ENCODE peak calls at places on chromosomes 3 and 15, in six cellular contexts. One of them, this sample, is unnamed.

GRCh38 chr15:53833134-53833624 is 73.7 kb upstream of the WDR72 start:
- DNase-seq in stomach: peak; percentile 41
- DNase-seq in heart left ventricle: no peak
- DNase-seq in pancreas: no peak
- DNase-seq in mesendoderm: peak; percentile 50
- DNase-seq in CD4-positive, alpha-beta T cell: no peak
- DNase-seq in this sample: no peak

GRCh38 chr3:13391308-13391707 is 28.8 kb downstream of the NUP210 start:
- DNase-seq in pancreas: no peak
- DNase-seq in heart left ventricle: no peak
- DNase-seq in mesendoderm: no peak
- DNase-seq in CD4-positive, alpha-beta T cell: peak; percentile 26
- DNase-seq in stomach: no peak
- DNase-seq in this sample: no peak

GRCh38 chr3:171614318-171614967 is 154.2 kb upstream of the TNIK start:
- DNase-seq in mesendoderm: peak; percentile 67
- DNase-seq in pancreas: no peak
- DNase-seq in heart left ventricle: peak; percentile 61
- DNase-seq in CD4-positive, alpha-beta T cell: no peak
- DNase-seq in stomach: no peak
- DNase-seq in this sample: peak; percentile 58

GRCh38 chr3:45125550-45126026 is 20.6 kb downstream of the CDCP1 start:
- DNase-seq in stomach: peak; percentile 87
- DNase-seq in pancreas: peak; percentile 62
- DNase-seq in heart left ventricle: no peak
- DNase-seq in CD4-positive, alpha-beta T cell: no peak
- DNase-seq in mesendoderm: no peak
- DNase-seq in this sample: no peak

GRCh38 chr3:137761563-137762503 is 2.3 kb upstream of the SOX14 start:
- DNase-seq in mesendoderm: peak; percentile 43
- DNase-seq in CD4-positive, alpha-beta T cell: no peak
- DNase-seq in stomach: no peak
- DNase-seq in pancreas: peak; percentile 75
- DNase-seq in heart left ventricle: no peak
- DNase-seq in this sample: no peak

GRCh38 chr3:169085827-169086226 is 577.7 kb downstream of the MECOM start:
- DNase-seq in heart left ventricle: no peak
- DNase-seq in stomach: no peak
- DNase-seq in pancreas: no peak
- DNase-seq in CD4-positive, alpha-beta T cell: no peak
- DNase-seq in mesendoderm: peak; percentile 70
- DNase-seq in this sample: no peak

GRCh38 chr3:126197854-126198584 is 17.6 kb upstream of the ALDH1L1 start:
- DNase-seq in CD4-positive, alpha-beta T cell: peak; percentile 27
- DNase-seq in heart left ventricle: peak; percentile 76
- DNase-seq in mesendoderm: peak; percentile 86
- DNase-seq in stomach: peak; percentile 65
- DNase-seq in pancreas: no peak
- DNase-seq in this sample: no peak

GRCh38 chr3:99928758-99929408 is 111.2 kb downstream of the CMSS1 start:
- DNase-seq in stomach: no peak
- DNase-seq in CD4-positive, alpha-beta T cell: no peak
- DNase-seq in pancreas: no peak
- DNase-seq in mesendoderm: no peak
- DNase-seq in heart left ventricle: no peak
- DNase-seq in this sample: no peak

GRCh38 chr3:172357850-172358754 is 90.2 kb downstream of the GHSR start:
- DNase-seq in CD4-positive, alpha-beta T cell: no peak
- DNase-seq in heart left ventricle: no peak
- DNase-seq in mesendoderm: no peak
- DNase-seq in pancreas: no peak
- DNase-seq in stomach: no peak
- DNase-seq in this sample: no peak

GRCh38 chr3:53238051-53238850 is 17.6 kb downstream of the TKT start:
- DNase-seq in pancreas: no peak
- DNase-seq in stomach: peak; percentile 51
- DNase-seq in heart left ventricle: no peak
- DNase-seq in mesendoderm: no peak
- DNase-seq in CD4-positive, alpha-beta T cell: no peak
- DNase-seq in this sample: no peak

GRCh38 chr3:62184559-62184958 is 188.8 kb downstream of the FEZF2 start:
- DNase-seq in heart left ventricle: no peak
- DNase-seq in pancreas: no peak
- DNase-seq in CD4-positive, alpha-beta T cell: no peak
- DNase-seq in mesendoderm: peak; percentile 59
- DNase-seq in stomach: no peak
- DNase-seq in this sample: no peak

GRCh38 chr3:47315069-47315647 is 32.4 kb downstream of the KLHL18 start:
- DNase-seq in stomach: no peak
- DNase-seq in CD4-positive, alpha-beta T cell: no peak
- DNase-seq in heart left ventricle: no peak
- DNase-seq in pancreas: no peak
- DNase-seq in mesendoderm: peak; percentile 10
- DNase-seq in this sample: peak; percentile 21

GRCh38 chr3:42658091-42658770 is 4.7 kb downstream of the ZBTB47 start:
- DNase-seq in heart left ventricle: no peak
- DNase-seq in mesendoderm: no peak
- DNase-seq in stomach: no peak
- DNase-seq in pancreas: peak; percentile 54
- DNase-seq in CD4-positive, alpha-beta T cell: no peak
- DNase-seq in this sample: no peak

GRCh38 chr15:53739651-53740050 is 19.8 kb downstream of the WDR72 start:
- DNase-seq in pancreas: no peak
- DNase-seq in heart left ventricle: no peak
- DNase-seq in CD4-positive, alpha-beta T cell: no peak
- DNase-seq in stomach: no peak
- DNase-seq in mesendoderm: no peak
- DNase-seq in this sample: no peak

GRCh38 chr3:120448707-120449650 is 1.8 kb downstream of the FSTL1 start:
- DNase-seq in heart left ventricle: no peak
- DNase-seq in stomach: no peak
- DNase-seq in mesendoderm: peak; percentile 96
- DNase-seq in CD4-positive, alpha-beta T cell: no peak
- DNase-seq in pancreas: no peak
- DNase-seq in this sample: no peak

GRCh38 chr15:29750754-29751153 is 71.5 kb downstream of the TJP1 start:
- DNase-seq in CD4-positive, alpha-beta T cell: no peak
- DNase-seq in stomach: no peak
- DNase-seq in pancreas: no peak
- DNase-seq in mesendoderm: no peak
- DNase-seq in heart left ventricle: no peak
- DNase-seq in this sample: no peak

GRCh38 chr3:135806342-135806741 is 159.2 kb upstream of the PPP2R3A start:
- DNase-seq in mesendoderm: no peak
- DNase-seq in pancreas: no peak
- DNase-seq in stomach: no peak
- DNase-seq in heart left ventricle: no peak
- DNase-seq in CD4-positive, alpha-beta T cell: no peak
- DNase-seq in this sample: no peak

GRCh38 chr15:85742186-85742751 is 52.5 kb downstream of the KLHL25 start:
- DNase-seq in mesendoderm: no peak
- DNase-seq in stomach: no peak
- DNase-seq in pancreas: no peak
- DNase-seq in heart left ventricle: no peak
- DNase-seq in CD4-positive, alpha-beta T cell: no peak
- DNase-seq in this sample: no peak

GRCh38 chr3:115146032-115146417 is 1.1 kb downstream of the ZBTB20 start:
- DNase-seq in heart left ventricle: no peak
- DNase-seq in CD4-positive, alpha-beta T cell: peak; percentile 34
- DNase-seq in mesendoderm: peak; percentile 67
- DNase-seq in stomach: peak; percentile 31
- DNase-seq in pancreas: no peak
- DNase-seq in this sample: peak; percentile 7

GRCh38 chr3:16365454-16366128 is 100.6 kb downstream of the OXNAD1 start:
- DNase-seq in heart left ventricle: no peak
- DNase-seq in stomach: no peak
- DNase-seq in CD4-positive, alpha-beta T cell: no peak
- DNase-seq in mesendoderm: no peak
- DNase-seq in pancreas: no peak
- DNase-seq in this sample: no peak

GRCh38 chr3:12756185-12756584 is 2.9 kb downstream of the TMEM40 start:
- DNase-seq in pancreas: no peak
- DNase-seq in heart left ventricle: no peak
- DNase-seq in stomach: no peak
- DNase-seq in CD4-positive, alpha-beta T cell: no peak
- DNase-seq in mesendoderm: no peak
- DNase-seq in this sample: no peak

GRCh38 chr15:40097968-40098476 is 10.7 kb downstream of the BMF start:
- DNase-seq in pancreas: peak; percentile 54
- DNase-seq in heart left ventricle: peak; percentile 71
- DNase-seq in CD4-positive, alpha-beta T cell: no peak
- DNase-seq in stomach: peak; percentile 73
- DNase-seq in mesendoderm: no peak
- DNase-seq in this sample: no peak

GRCh38 chr3:14336414-14337285 is 65.8 kb upstream of the SLC6A6 start:
- DNase-seq in mesendoderm: no peak
- DNase-seq in CD4-positive, alpha-beta T cell: no peak
- DNase-seq in stomach: peak; percentile 90
- DNase-seq in pancreas: peak; percentile 75
- DNase-seq in heart left ventricle: no peak
- DNase-seq in this sample: no peak

GRCh38 chr15:62737551-62737950 is 305.0 kb upstream of the TPM1 start:
- DNase-seq in heart left ventricle: no peak
- DNase-seq in stomach: no peak
- DNase-seq in CD4-positive, alpha-beta T cell: no peak
- DNase-seq in pancreas: no peak
- DNase-seq in mesendoderm: no peak
- DNase-seq in this sample: no peak

GRCh38 chr15:78063966-78064365 is 13.5 kb downstream of the TBC1D2B start:
- DNase-seq in heart left ventricle: no peak
- DNase-seq in CD4-positive, alpha-beta T cell: no peak
- DNase-seq in stomach: no peak
- DNase-seq in mesendoderm: no peak
- DNase-seq in pancreas: no peak
- DNase-seq in this sample: no peak

GRCh38 chr15:78059110-78059839 is 18.2 kb downstream of the TBC1D2B start:
- DNase-seq in CD4-positive, alpha-beta T cell: no peak
- DNase-seq in heart left ventricle: no peak
- DNase-seq in pancreas: no peak
- DNase-seq in mesendoderm: no peak
- DNase-seq in stomach: no peak
- DNase-seq in this sample: no peak

GRCh38 chr15:78064544-78064943 is 13.0 kb downstream of the TBC1D2B start:
- DNase-seq in stomach: no peak
- DNase-seq in mesendoderm: no peak
- DNase-seq in heart left ventricle: no peak
- DNase-seq in CD4-positive, alpha-beta T cell: no peak
- DNase-seq in pancreas: no peak
- DNase-seq in this sample: no peak

GRCh38 chr15:78060232-78060631 is 17.3 kb downstream of the TBC1D2B start:
- DNase-seq in CD4-positive, alpha-beta T cell: no peak
- DNase-seq in mesendoderm: no peak
- DNase-seq in heart left ventricle: no peak
- DNase-seq in pancreas: no peak
- DNase-seq in stomach: no peak
- DNase-seq in this sample: no peak

GRCh38 chr15:78061963-78062427 is 15.5 kb downstream of the TBC1D2B start:
- DNase-seq in mesendoderm: peak; percentile 42
- DNase-seq in pancreas: no peak
- DNase-seq in heart left ventricle: no peak
- DNase-seq in CD4-positive, alpha-beta T cell: peak; percentile 33
- DNase-seq in stomach: no peak
- DNase-seq in this sample: no peak
- H3K27ac ChIP-seq in mesendoderm: no peak overlapping the region
- H3K27ac ChIP-seq in pancreas: no peak overlapping the region
- H3K27ac ChIP-seq in heart left ventricle: peak overlapping the region; percentile 8
- H3K27ac ChIP-seq in CD4-positive, alpha-beta T cell: peak overlapping the region; percentile 27
- H3K27ac ChIP-seq in stomach: peak overlapping the region; percentile 27
- H3K27ac ChIP-seq in this sample: peak overlapping the region; percentile 2

GRCh38 chr3:117632191-117632590 is 922.6 kb downstream of the TUSC7 start:
- DNase-seq in heart left ventricle: no peak
- DNase-seq in stomach: no peak
- DNase-seq in mesendoderm: no peak
- DNase-seq in CD4-positive, alpha-beta T cell: no peak
- DNase-seq in pancreas: no peak
- DNase-seq in this sample: no peak
- H3K27ac ChIP-seq in heart left ventricle: no peak overlapping the region
- H3K27ac ChIP-seq in stomach: no peak overlapping the region
- H3K27ac ChIP-seq in mesendoderm: no peak overlapping the region
- H3K27ac ChIP-seq in CD4-positive, alpha-beta T cell: no peak overlapping the region
- H3K27ac ChIP-seq in pancreas: no peak overlapping the region
- H3K27ac ChIP-seq in this sample: no peak overlapping the region

GRCh38 chr15:65066001-65066634 is 1.7 kb downstream of the RASL12 start:
- DNase-seq in stomach: no peak
- DNase-seq in heart left ventricle: no peak
- DNase-seq in pancreas: no peak
- DNase-seq in CD4-positive, alpha-beta T cell: no peak
- DNase-seq in mesendoderm: peak; percentile 75
- DNase-seq in this sample: no peak
- H3K27ac ChIP-seq in stomach: peak overlapping the region; percentile 72
- H3K27ac ChIP-seq in heart left ventricle: peak overlapping the region; percentile 82
- H3K27ac ChIP-seq in pancreas: no peak overlapping the region
- H3K27ac ChIP-seq in CD4-positive, alpha-beta T cell: no peak overlapping the region
- H3K27ac ChIP-seq in mesendoderm: no peak overlapping the region
- H3K27ac ChIP-seq in this sample: no peak overlapping the region

GRCh38 chr15:67100124-67100791 is 34.9 kb downstream of the SMAD3 start:
- DNase-seq in CD4-positive, alpha-beta T cell: no peak
- DNase-seq in heart left ventricle: no peak
- DNase-seq in pancreas: no peak
- DNase-seq in mesendoderm: no peak
- DNase-seq in stomach: no peak
- DNase-seq in this sample: no peak
- H3K27ac ChIP-seq in CD4-positive, alpha-beta T cell: peak overlapping the region; percentile 56
- H3K27ac ChIP-seq in heart left ventricle: no peak overlapping the region
- H3K27ac ChIP-seq in pancreas: no peak overlapping the region
- H3K27ac ChIP-seq in mesendoderm: no peak overlapping the region
- H3K27ac ChIP-seq in stomach: no peak overlapping the region
- H3K27ac ChIP-seq in this sample: no peak overlapping the region

GRCh38 chr15:67024998-67025368 is 40.4 kb upstream of the SMAD3 start:
- DNase-seq in stomach: no peak
- DNase-seq in heart left ventricle: no peak
- DNase-seq in pancreas: no peak
- DNase-seq in mesendoderm: no peak
- DNase-seq in CD4-positive, alpha-beta T cell: no peak
- DNase-seq in this sample: no peak
- H3K27ac ChIP-seq in stomach: peak overlapping the region; percentile 67
- H3K27ac ChIP-seq in heart left ventricle: peak overlapping the region; percentile 72
- H3K27ac ChIP-seq in pancreas: peak overlapping the region; percentile 71
- H3K27ac ChIP-seq in mesendoderm: no peak overlapping the region
- H3K27ac ChIP-seq in CD4-positive, alpha-beta T cell: no peak overlapping the region
- H3K27ac ChIP-seq in this sample: no peak overlapping the region

DNA sequence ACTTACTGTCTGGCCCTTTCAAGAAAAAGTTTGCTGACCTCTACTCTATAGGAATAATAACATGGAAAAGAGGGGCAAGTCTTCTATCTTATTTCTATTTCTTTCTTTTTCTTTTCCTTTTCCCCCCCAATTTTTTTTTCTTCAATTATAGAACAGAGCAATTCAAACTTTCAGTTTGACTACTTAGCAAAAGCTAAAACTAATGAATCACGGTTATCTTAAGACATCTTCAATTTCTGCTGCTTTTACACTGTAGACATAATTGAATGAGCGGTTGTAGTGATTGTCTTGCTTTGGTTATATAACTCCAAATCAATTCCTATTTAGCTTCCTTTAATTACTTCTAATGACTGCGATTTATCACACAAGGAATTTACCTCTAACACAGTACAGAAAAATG is 74.3 kb upstream of the P2RY1 start:
- DNase-seq in stomach: no peak
- DNase-seq in pancreas: no peak
- DNase-seq in heart left ventricle: no peak
- DNase-seq in CD4-positive, alpha-beta T cell: no peak
- DNase-seq in mesendoderm: no peak
- DNase-seq in this sample: no peak
- H3K27ac ChIP-seq in stomach: no peak overlapping the region
- H3K27ac ChIP-seq in pancreas: no peak overlapping the region
- H3K27ac ChIP-seq in heart left ventricle: no peak overlapping the region
- H3K27ac ChIP-seq in CD4-positive, alpha-beta T cell: no peak overlapping the region
- H3K27ac ChIP-seq in mesendoderm: no peak overlapping the region
- H3K27ac ChIP-seq in this sample: no peak overlapping the region

This sample was measured in substantia nigra.